ENCODE peak calls at places on chromosomes 12 and 14, in seven cellular contexts. F is naive thymus-derived CD8-positive, alpha-beta T cell; Y is activated T-cell treated with anti-CD3 and anti-CD28 coated beads, Interleukin-2, amount 50 U/mL, for 72 hours; S is stimulated activated effector memory CD8-positive, alpha-beta T cell treated with anti-CD3 and anti-CD28 coated beads, Interleukin-12 subunit alpha, Interleukin-12 subunit beta, amount 100 ng/mL, for 72 hours; E is naive thymus-derived CD4-positive, alpha-beta T cell; T is gastroesophageal sphincter; O is lung. R is an unnamed sample.

GRCh38 chr12:54385251-54385914 is 850 bp upstream of the ZNF385A start:
- ATAC-seq in F (no peak), Y (no peak), S (no peak), E (peak; percentile 39), T (no peak), O (no peak), R (no peak)

GRCh38 chr12:1130571-1130970 is 139.5 kb downstream of the ERC1 start:
- ATAC-seq in F (peak; percentile 41), Y (no peak), S (no peak), E (no peak), T (no peak), O (no peak), R (no peak)

GRCh38 chr12:112153900-112154234 is 28.5 kb downstream of the TRAFD1 start:
- ATAC-seq in F (no peak), Y (no peak), S (no peak), E (no peak), T (no peak), O (no peak), R (no peak)

GRCh38 chr14:72495668-72496067 is 398.2 kb downstream of the DPF3 start:
- ATAC-seq in F (no peak), Y (no peak), S (no peak), E (no peak), T (peak; percentile 71), O (no peak), R (no peak)

GRCh38 chr14:91399868-91400640 is 17.6 kb downstream of the CCDC88C start:
- ATAC-seq in F (peak; percentile 41), Y (peak; percentile 47), S (peak; percentile 53), E (peak; percentile 60), T (no peak), O (no peak), R (peak; percentile 41)

GRCh38 chr12:21992823-21993222 is 51.6 kb upstream of the ABCC9 start:
- ATAC-seq in F (no peak), Y (peak; percentile 26), S (no peak), E (peak; percentile 31), T (no peak), O (no peak), R (no peak)

GRCh38 chr12:1619599-1619998 is 9.4 kb upstream of the WNT5B start:
- ATAC-seq in F (no peak), Y (peak; percentile 85), S (peak; percentile 85), E (peak; percentile 80), T (peak; percentile 61), O (no peak), R (peak; percentile 85)

GRCh38 chr12:71752887-71753286 is 1.8 kb upstream of the RAB21 start:
- ATAC-seq in F (no peak), Y (no peak), S (no peak), E (no peak), T (no peak), O (no peak), R (no peak)

GRCh38 chr12:25904442-25904841 is 54.0 kb upstream of the RASSF8 start:
- ATAC-seq in F (no peak), Y (no peak), S (no peak), E (no peak), T (no peak), O (no peak), R (no peak)

GRCh38 chr12:30847259-30847658 is 79.3 kb upstream of the TSPAN11 start:
- ATAC-seq in F (no peak), Y (no peak), S (peak; percentile 39), E (peak; percentile 26), T (no peak), O (no peak), R (peak; percentile 36)

GRCh38 chr12:85424581-85425348 is 144.7 kb downstream of the ALX1 start:
- ATAC-seq in F (no peak), Y (no peak), S (no peak), E (no peak), T (no peak), O (no peak), R (no peak)

GRCh38 chr14:73634333-73634833 is 10.4 kb upstream of the DNAL1 start:
- ATAC-seq in F (peak; percentile 21), Y (no peak), S (no peak), E (peak; percentile 19), T (peak; percentile 75), O (peak; percentile 58), R (no peak)

GRCh38 chr14:92323031-92323915 is at the start of gene SLC24A4:
- ATAC-seq in F (peak; percentile 35), Y (peak; percentile 59), S (peak; percentile 49), E (no peak), T (no peak), O (no peak), R (peak; percentile 23)

GRCh38 chr12:56119361-56119796 is 1.3 kb downstream of the ZC3H10 start:
- ATAC-seq in F (no peak), Y (no peak), S (no peak), E (no peak), T (peak; percentile 63), O (peak; percentile 50), R (no peak)

R was measured in activated T-helper 17 cell treated with anti-CD3 and anti-CD28 coated beads, Interleukin-2, amount 50 U/mL, for 72 hours.